ENCODE peak calls at places on chromosomes 6 and 20, in four cellular contexts. F, K, R and O are unnamed samples.

GRCh38 chr6:208973-209372 is 83.3 kb upstream of the DUSP22 start:
- DNase-seq in F (no peak), R (no peak), K (no peak), O (no peak)

GRCh38 chr20:3970016-3970415 is 45.3 kb downstream of the RNF24 start:
- DNase-seq in F (no peak), K (no peak), R (no peak), O (no peak)

GRCh38 chr6:36217188-36217587 is 20.6 kb downstream of the BRPF3 start:
- DNase-seq in R (no peak), F (no peak), K (no peak), O (no peak)

GRCh38 chr6:49454787-49455709 is 8.0 kb downstream of the MMUT start:
- DNase-seq in R (no peak), K (no peak), F (no peak), O (no peak)

GRCh38 chr6:23587582-23587981 is 538.4 kb upstream of the NRSN1 start:
- DNase-seq in F (no peak), R (no peak), K (no peak), O (no peak)

GRCh38 chr20:34570859-34571306 is 12.4 kb downstream of the MAP1LC3A start:
- DNase-seq in K (no peak), R (no peak), F (peak), O (no peak)

GRCh38 chr20:32467506-32468312 is 109.6 kb downstream of the ASXL1 start:
- DNase-seq in F (no peak), R (no peak), K (no peak), O (no peak)

GRCh38 chr6:40474937-40475336 is 112.2 kb downstream of the LRFN2 start:
- DNase-seq in K (no peak), R (no peak), F (no peak), O (no peak)

GRCh38 chr6:163735076-163735475 is 320.6 kb downstream of the QKI start:
- DNase-seq in F (no peak), R (no peak), K (no peak), O (no peak)

GRCh38 chr6:139600919-139601470 is 226.5 kb upstream of the CITED2 start:
- DNase-seq in R (no peak), K (no peak), F (no peak), O (no peak)

GRCh38 chr6:143529095-143529494 is 17.6 kb upstream of the FUCA2 start:
- DNase-seq in F (peak), K (no peak), R (no peak), O (no peak)

GRCh38 chr6:12138377-12138776 is 126.3 kb downstream of the HIVEP1 start:
- DNase-seq in R (no peak), K (no peak), F (peak), O (no peak)

GRCh38 chr6:35044145-35044745 is 96.9 kb downstream of the TCP11 start:
- DNase-seq in R (no peak), K (no peak), F (peak), O (no peak)

GRCh38 chr6:139881728-139882211 is 507.3 kb upstream of the CITED2 start:
- DNase-seq in F (peak), R (peak), K (peak), O (peak)

GRCh38 chr20:1186367-1186991 is 1.7 kb upstream of the TMEM74B start:
- DNase-seq in R (no peak), K (no peak), F (peak), O (no peak)